ENCODE peak calls at places on chromosome 20, in seven cellular contexts. C, H, K, A, S, Y and W are unnamed samples.

GRCh38 chr20:57395111-57395959 is 4.1 kb downstream of the RBM38 start:
- DNase-seq in C (peak), H (no peak), K (peak), A (peak), S (peak), Y (no peak), W (no peak)

GRCh38 chr20:10134176-10134575 is 84.5 kb upstream of the SNAP25 start:
- DNase-seq in C (no peak), H (no peak), K (no peak), A (no peak), S (no peak), Y (no peak), W (no peak)

GRCh38 chr20:57213291-57213690 is 53.1 kb downstream of the BMP7 start:
- DNase-seq in C (no peak), H (no peak), K (no peak), A (no peak), S (no peak), Y (no peak), W (no peak)

GRCh38 chr20:43961541-43962471 is 47.2 kb downstream of the TOX2 start:
- DNase-seq in C (no peak), H (no peak), K (no peak), A (no peak), S (no peak), Y (no peak), W (no peak)

GRCh38 chr20:42577193-42577592 is 612.5 kb downstream of the PTPRT start:
- DNase-seq in C (no peak), H (no peak), K (no peak), A (no peak), S (no peak), Y (no peak), W (no peak)

GRCh38 chr20:60011512-60012507 is 53.6 kb downstream of the CDH26 start:
- DNase-seq in C (no peak), H (no peak), K (no peak), A (no peak), S (no peak), Y (no peak), W (no peak)

GRCh38 chr20:22339946-22340345 is 244.4 kb downstream of the FOXA2 start:
- DNase-seq in C (no peak), H (no peak), K (no peak), A (no peak), S (no peak), Y (no peak), W (no peak)

GRCh38 chr20:61352381-61353260 is 100.6 kb downstream of the CDH4 start:
- DNase-seq in C (no peak), H (no peak), K (no peak), A (no peak), S (no peak), Y (no peak), W (no peak)

GRCh38 chr20:48397689-48398005 is 430.2 kb downstream of the PREX1 start:
- DNase-seq in C (no peak), H (peak), K (no peak), A (no peak), S (no peak), Y (no peak), W (no peak)

GRCh38 chr20:36717657-36718056 is 28.2 kb downstream of the NDRG3 start:
- DNase-seq in C (peak), H (no peak), K (peak), A (no peak), S (no peak), Y (no peak), W (peak)

GRCh38 chr20:6269163-6269873 is 146.5 kb upstream of the FERMT1 start:
- DNase-seq in C (peak), H (no peak), K (no peak), A (no peak), S (no peak), Y (no peak), W (no peak)

GRCh38 chr20:8545212-8545611 is 413.1 kb downstream of the PLCB1 start:
- DNase-seq in C (peak), H (no peak), K (no peak), A (no peak), S (no peak), Y (no peak), W (no peak)

GRCh38 chr20:3871549-3872265 is 17.5 kb upstream of the PANK2 start:
- DNase-seq in C (no peak), H (no peak), K (no peak), A (no peak), S (peak), Y (no peak), W (no peak)

GRCh38 chr20:36542019-36542488 is 735 bp downstream of the MYL9 start:
- DNase-seq in C (peak), H (no peak), K (no peak), A (no peak), S (no peak), Y (no peak), W (peak)

GRCh38 chr20:46624941-46625340 is 26.3 kb downstream of the SLC13A3 start:
- DNase-seq in C (no peak), H (no peak), K (no peak), A (no peak), S (no peak), Y (no peak), W (no peak)

GRCh38 chr20:17969276-17969883 is 562 bp downstream of the MGME1 start:
- DNase-seq in C (peak), H (peak), K (no peak), A (no peak), S (peak), Y (peak), W (peak)

GRCh38 chr20:49278817-49279676 is 1.2 kb upstream of the ZNFX1 start:
- DNase-seq in C (peak), H (no peak), K (no peak), A (peak), S (no peak), Y (no peak), W (no peak)

GRCh38 chr20:2519115-2519815 is 10.6 kb upstream of the ZNF343 start:
- DNase-seq in C (peak), H (no peak), K (no peak), A (no peak), S (no peak), Y (no peak), W (no peak)

GRCh38 chr20:39607124-39607523 is 645.0 kb downstream of the DHX35 start:
- DNase-seq in C (no peak), H (no peak), K (no peak), A (no peak), S (no peak), Y (no peak), W (no peak)

GRCh38 chr20:38342196-38342595 is 4.1 kb upstream of the LBP start:
- DNase-seq in C (no peak), H (no peak), K (peak), A (no peak), S (no peak), Y (no peak), W (no peak)

GRCh38 chr20:2873010-2873746 is at the start of gene PTPRA:
- DNase-seq in C (peak), H (peak), K (peak), A (peak), S (peak), Y (peak), W (peak)